ENCODE peak calls at places on chromosome 15, in four cellular contexts. S is kidney, Y is hepatocyte, U is colonic mucosa. Q is an unnamed sample.

GRCh38 chr15:90062729-90063684 is 39.3 kb downstream of the IDH2 start:
- DNase-seq in S (peak; percentile 77), U (no peak), Y (no peak), Q (peak; percentile 27)

GRCh38 chr15:90750186-90750585 is 33.0 kb downstream of the BLM start:
- DNase-seq in S (no peak), Y (no peak), U (no peak), Q (no peak)

GRCh38 chr15:99424978-99425665 is 140.7 kb upstream of the MEF2A start:
- DNase-seq in Y (peak; percentile 65), U (no peak), S (peak; percentile 79), Q (no peak)

GRCh38 chr15:73630796-73631471 is 2.3 kb downstream of the NPTN start:
- DNase-seq in S (no peak), U (no peak), Y (peak; percentile 13), Q (no peak)

GRCh38 chr15:77584201-77584600 is 48.5 kb downstream of the LINGO1 start:
- DNase-seq in S (peak; percentile 22), Y (peak; percentile 51), U (no peak), Q (no peak)

GRCh38 chr15:96460106-96460505 is 129.6 kb downstream of the NR2F2 start:
- DNase-seq in S (no peak), Y (no peak), U (no peak), Q (no peak)

GRCh38 chr15:96326551-96327154 is 3.8 kb upstream of the NR2F2 start:
- DNase-seq in S (peak; percentile 82), U (peak; percentile 50), Y (peak; percentile 66), Q (no peak)

GRCh38 chr15:36221992-36222391 is 357.4 kb upstream of the CDIN1 start:
- DNase-seq in S (peak; percentile 36), Y (no peak), U (no peak), Q (no peak)

GRCh38 chr15:80948651-80949292 is 40.8 kb downstream of the MESD start:
- DNase-seq in Y (no peak), U (no peak), S (no peak), Q (no peak)

GRCh38 chr15:101652098-101652782 is at the start of gene TM2D3:
- DNase-seq in Y (peak; percentile 97), U (peak; percentile 92), S (peak; percentile 98), Q (peak; percentile 93)

GRCh38 chr15:31302778-31303433 is 23.7 kb upstream of the KLF13 start:
- DNase-seq in U (no peak), S (no peak), Y (no peak), Q (peak; percentile 8)

GRCh38 chr15:69298697-69299441 is at the start of gene PAQR5:
- DNase-seq in U (peak; percentile 77), S (peak; percentile 84), Y (peak; percentile 64), Q (peak; percentile 26)

GRCh38 chr15:69666441-69666882 is 213.8 kb downstream of the RPLP1 start:
- DNase-seq in S (no peak), Y (no peak), U (no peak), Q (peak; percentile 26)

GRCh38 chr15:94412979-94413741 is 181.8 kb downstream of the MCTP2 start:
- DNase-seq in S (no peak), Y (peak; percentile 48), U (peak; percentile 47), Q (no peak)

GRCh38 chr15:74651251-74651741 is 35.7 kb downstream of the CLK3 start:
- DNase-seq in U (no peak), Y (no peak), S (no peak), Q (no peak)

GRCh38 chr15:66945286-66945685 is 120.1 kb upstream of the SMAD3 start:
- DNase-seq in U (no peak), Y (no peak), S (no peak), Q (no peak)

GRCh38 chr15:66387176-66388056 is 704 bp downstream of the MAP2K1 start:
- DNase-seq in U (peak; percentile 61), S (peak; percentile 88), Y (peak; percentile 86), Q (peak; percentile 65)

GRCh38 chr15:45573961-45574629 is 13.1 kb upstream of the BLOC1S6 start:
- DNase-seq in S (no peak), U (no peak), Y (peak; percentile 54), Q (no peak)

GRCh38 chr15:93566777-93567176 is 477.8 kb upstream of the RGMA start:
- DNase-seq in S (no peak), U (no peak), Y (peak; percentile 17), Q (no peak)

GRCh38 chr15:69648775-69649735 is 196.4 kb downstream of the RPLP1 start:
- DNase-seq in U (no peak), Y (no peak), S (no peak), Q (no peak)

GRCh38 chr15:51739056-51739455 is 1.6 kb upstream of the LYSMD2 start:
- DNase-seq in U (no peak), S (no peak), Y (no peak), Q (no peak)

GRCh38 chr15:70417536-70417935 is 319.8 kb upstream of the TLE3 start:
- DNase-seq in Y (no peak), U (no peak), S (no peak), Q (no peak)

GRCh38 chr15:88993662-88994061 is 80.5 kb upstream of the MFGE8 start:
- DNase-seq in Y (no peak), U (no peak), S (no peak), Q (no peak)

GRCh38 chr15:92896543-92896942 is 3.6 kb upstream of the CHD2 start:
- DNase-seq in U (no peak), Y (no peak), S (no peak), Q (no peak)

GRCh38 chr15:39898317-39898716 is 21.7 kb downstream of the GPR176 start:
- DNase-seq in U (no peak), S (no peak), Y (no peak), Q (no peak)

GRCh38 chr15:88543065-88543776 is 3.3 kb downstream of the DET1 start:
- DNase-seq in Y (peak; percentile 38), U (no peak), S (no peak), Q (no peak)

GRCh38 chr15:76663529-76663928 is 241.6 kb downstream of the SCAPER start:
- DNase-seq in S (no peak), U (no peak), Y (no peak), Q (no peak)

GRCh38 chr15:100721758-100722550 is 119.6 kb downstream of the ASB7 start:
- DNase-seq in Y (peak; percentile 89), U (peak; percentile 50), S (peak; percentile 86), Q (no peak)

GRCh38 chr15:76161153-76162049 is 101.6 kb downstream of the TMEM266 start:
- DNase-seq in Y (no peak), S (peak; percentile 64), U (no peak), Q (no peak)

GRCh38 chr15:73334086-73334485 is 34.7 kb downstream of the HCN4 start:
- DNase-seq in S (peak; percentile 46), U (no peak), Y (no peak), Q (no peak)

GRCh38 chr15:57732526-57733331 is 26.2 kb downstream of the POLR2M start:
- DNase-seq in Y (peak; percentile 69), S (no peak), U (peak; percentile 64), Q (peak; percentile 79)

GRCh38 chr15:82530606-82531379 is 9.5 kb downstream of the RPS17 start:
- DNase-seq in U (peak; percentile 80), S (peak; percentile 87), Y (peak; percentile 77), Q (peak; percentile 79)

GRCh38 chr15:86855307-86855706 is 775.6 kb downstream of the AGBL1 start:
- DNase-seq in S (no peak), U (no peak), Y (no peak), Q (no peak)

GRCh38 chr15:58274885-58275284 is 136.7 kb downstream of the AQP9 start:
- DNase-seq in Y (no peak), S (no peak), U (no peak), Q (no peak)

GRCh38 chr15:45231864-45232562 is 20.0 kb upstream of the SLC28A2 start:
- DNase-seq in S (no peak), Y (no peak), U (no peak), Q (no peak)

GRCh38 chr15:71448688-71449114 is 333.4 kb downstream of the THSD4 start:
- DNase-seq in S (no peak), Y (peak; percentile 78), U (peak; percentile 53), Q (peak; percentile 61)

GRCh38 chr15:25346371-25346770 is 92.5 kb downstream of the UBE3A start:
- DNase-seq in S (no peak), U (no peak), Y (no peak), Q (no peak)

GRCh38 chr15:25171856-25172687 is 217.3 kb downstream of the SNRPN start:
- DNase-seq in U (peak; percentile 9), S (peak; percentile 51), Y (peak; percentile 1), Q (no peak)

GRCh38 chr15:42010434-42010833 is 10.4 kb downstream of the PLA2G4E start:
- DNase-seq in U (no peak), S (no peak), Y (peak; percentile 44), Q (no peak)

GRCh38 chr15:40938530-40938870 is 9.4 kb downstream of the DLL4 start:
- DNase-seq in S (no peak), U (no peak), Y (no peak), Q (no peak)
- H3K4me3 ChIP-seq in S (no peak overlapping the region), U (no peak overlapping the region), Y (no peak overlapping the region), Q (no peak overlapping the region)

DNA sequence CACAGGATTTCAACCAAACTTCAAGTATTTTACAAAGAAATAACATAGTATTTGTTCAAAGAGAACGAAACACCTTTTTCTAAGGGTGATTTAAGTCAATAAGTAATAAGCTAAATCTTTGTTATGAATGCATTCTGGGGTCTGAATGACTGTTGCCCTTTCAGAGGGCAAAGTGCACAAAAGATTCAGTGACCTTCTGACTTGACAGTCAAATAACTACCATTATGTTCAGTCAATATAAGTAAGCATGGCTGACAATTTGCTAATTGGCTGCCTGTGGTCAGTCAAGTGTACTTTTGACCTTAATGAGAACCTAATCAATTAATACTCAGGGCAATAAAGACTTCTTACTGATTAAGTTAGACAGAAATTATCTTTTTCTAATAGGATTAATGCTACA is 133.1 kb upstream of the NANOGP8 start:
- DNase-seq in S (no peak), U (no peak), Y (no peak), Q (no peak)
- H3K36me3 ChIP-seq in S (no peaks in the 10 kb centered on the region), U (no peaks in the 10 kb centered on the region), Y (no peaks in the 10 kb centered on the region), Q (no peaks in the 10 kb centered on the region)

GRCh38 chr15:63200464-63201242 is 11.2 kb downstream of the RAB8B start:
- DNase-seq in S (no peak), Y (no peak), U (no peak), Q (no peak)
- H3K4me1 ChIP-seq in S (peaks cover 13% of the 10 kb centered on the region), Y (peaks cover 11% of the 10 kb centered on the region), U (no peaks in the 10 kb centered on the region), Q (peaks cover 8% of the 10 kb centered on the region)

GRCh38 chr15:78943692-78944091 is 1.2 kb downstream of the CTSH start:
- DNase-seq in S (no peak), U (no peak), Y (peak; percentile 67), Q (no peak)
- H3K4me3 ChIP-seq in S (peak overlapping the region; percentile 88), U (peak overlapping the region; percentile 71), Y (peak overlapping the region; percentile 76), Q (peak overlapping the region; percentile 45)

DNA sequence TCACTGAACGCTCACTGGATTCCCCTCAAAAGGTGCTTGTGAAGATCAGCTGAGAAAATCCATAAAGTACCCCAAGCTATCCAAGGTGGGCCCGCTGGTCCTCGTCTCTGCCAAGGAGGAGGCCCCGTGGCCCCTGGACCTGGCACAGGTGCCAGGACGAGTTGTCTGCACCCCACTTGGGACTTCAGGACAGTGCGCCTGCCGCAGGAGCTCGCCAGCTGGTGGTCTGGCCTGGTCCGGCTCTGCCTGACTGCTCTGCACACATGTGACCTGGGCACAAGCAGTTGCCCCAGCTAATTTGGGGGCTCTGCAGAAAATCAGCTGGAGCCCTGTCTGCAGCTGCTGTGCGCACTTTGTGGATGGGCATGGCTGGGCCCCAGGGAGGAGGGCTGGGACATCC is 159.9 kb downstream of the NSMCE3 start:
- DNase-seq in S (no peak), U (no peak), Y (no peak), Q (no peak)
- H3K36me3 ChIP-seq in S (no peaks in the 10 kb centered on the region), U (no peaks in the 10 kb centered on the region), Y (no peaks in the 10 kb centered on the region), Q (no peaks in the 10 kb centered on the region)